ENCODE peak calls at places on chromosome 5, in nine cellular contexts. X, K, Z, W, Q, T, P, F and M are unnamed samples.

GRCh38 chr5:93595420-93596136 is 12.6 kb downstream of the NR2F1 start:
- DNase-seq in X (no peak), K (no peak), Z (no peak), W (no peak), Q (no peak), T (no peak), P (no peak), F (no peak), M (no peak)

GRCh38 chr5:81749186-81749561 is 1.7 kb downstream of the SSBP2 start:
- DNase-seq in X (no peak), K (no peak), Z (peak; percentile 6), W (no peak), Q (no peak), T (no peak), P (no peak), F (no peak), M (no peak)

GRCh38 chr5:65066385-65066784 is 297.7 kb downstream of the CWC27 start:
- DNase-seq in X (no peak), K (no peak), Z (no peak), W (no peak), Q (no peak), T (no peak), P (no peak), F (peak; percentile 42), M (no peak)

GRCh38 chr5:167511-167910 is 23.8 kb upstream of the LRRC14B start:
- DNase-seq in X (peak; percentile 78), K (no peak), Z (no peak), W (no peak), Q (no peak), T (no peak), P (no peak), F (no peak), M (no peak)

GRCh38 chr5:126656397-126657007 is 55.8 kb downstream of the PHAX start:
- DNase-seq in X (no peak), K (no peak), Z (peak; percentile 15), W (peak; percentile 57), Q (peak; percentile 3), T (peak; percentile 25), P (no peak), F (peak; percentile 49), M (peak; percentile 48)

GRCh38 chr5:146751781-146752401 is 126.7 kb downstream of the PPP2R2B start:
- DNase-seq in X (no peak), K (no peak), Z (peak; percentile 74), W (no peak), Q (no peak), T (no peak), P (no peak), F (no peak), M (no peak)

GRCh38 chr5:88251048-88251711 is 17.5 kb downstream of the TMEM161B start:
- DNase-seq in X (no peak), K (no peak), Z (peak; percentile 17), W (no peak), Q (no peak), T (no peak), P (no peak), F (peak; percentile 14), M (no peak)

GRCh38 chr5:140338336-140338735 is 8.1 kb downstream of the HBEGF start:
- DNase-seq in X (no peak), K (no peak), Z (no peak), W (peak; percentile 26), Q (no peak), T (no peak), P (no peak), F (no peak), M (peak; percentile 57)

GRCh38 chr5:149750596-149750995 is 20.5 kb downstream of the PPARGC1B start:
- DNase-seq in X (no peak), K (no peak), Z (no peak), W (no peak), Q (no peak), T (no peak), P (no peak), F (no peak), M (no peak)

GRCh38 chr5:62938927-62939326 is 360.3 kb downstream of the LRRC70 start:
- DNase-seq in X (no peak), K (no peak), Z (no peak), W (no peak), Q (no peak), T (no peak), P (no peak), F (peak; percentile 68), M (no peak)

GRCh38 chr5:137712268-137712667 is 23.6 kb downstream of the KLHL3 start:
- DNase-seq in X (no peak), K (no peak), Z (no peak), W (no peak), Q (no peak), T (no peak), P (no peak), F (no peak), M (no peak)

GRCh38 chr5:6158974-6159863 is 219.1 kb downstream of the MED10 start:
- DNase-seq in X (no peak), K (peak; percentile 76), Z (no peak), W (peak; percentile 93), Q (no peak), T (peak; percentile 75), P (no peak), F (peak; percentile 21), M (peak; percentile 100)

GRCh38 chr5:178265746-178266145 is 33.1 kb upstream of the PHYKPL start:
- DNase-seq in X (no peak), K (no peak), Z (no peak), W (no peak), Q (no peak), T (no peak), P (no peak), F (no peak), M (no peak)

GRCh38 chr5:112933651-112934365 is 11.8 kb upstream of the REEP5 start:
- DNase-seq in X (no peak), K (peak; percentile 85), Z (no peak), W (peak; percentile 83), Q (no peak), T (no peak), P (no peak), F (peak; percentile 36), M (peak; percentile 11)